ENCODE peak calls at places on chromosome 17, in six cellular contexts. U is neural progenitor cell; L is activated naive CD4-positive, alpha-beta T cell; E is cardiac fibroblast; H is NCI-H1436 treated with DMSO at 0.1 percent for 48 hours; D is T-helper 17 cell. Z is an unnamed sample.

GRCh38 chr17:17990282-17990681 is 17.6 kb downstream of the DRC3 start:
- DNase-seq in U (no peak), L (no peak), E (no peak), H (no peak), D (no peak), Z (no peak)

GRCh38 chr17:34241062-34241461 is 14.0 kb upstream of the CCL2 start:
- DNase-seq in U (no peak), L (no peak), E (peak), H (no peak), D (no peak), Z (no peak)

GRCh38 chr17:72097144-72097543 is 23.7 kb upstream of the SOX9 start:
- DNase-seq in U (no peak), L (no peak), E (no peak), H (no peak), D (no peak), Z (no peak)

GRCh38 chr17:50257574-50258224 is 16.6 kb upstream of the TMEM92 start:
- DNase-seq in U (no peak), L (no peak), E (no peak), H (no peak), D (no peak), Z (no peak)

GRCh38 chr17:15341966-15342365 is 569 bp upstream of the TEKT3 start:
- DNase-seq in U (no peak), L (no peak), E (no peak), H (no peak), D (no peak), Z (no peak)

GRCh38 chr17:68289473-68289872 is 1.5 kb downstream of the SLC16A6 start:
- DNase-seq in U (no peak), L (no peak), E (no peak), H (no peak), D (no peak), Z (no peak)

GRCh38 chr17:83071365-83071764 is 8.0 kb upstream of the METRNL start:
- DNase-seq in U (no peak), L (no peak), E (no peak), H (no peak), D (no peak), Z (no peak)

GRCh38 chr17:53122966-53123365 is 699.8 kb upstream of the KIF2B start:
- DNase-seq in U (no peak), L (no peak), E (no peak), H (no peak), D (no peak), Z (no peak)

GRCh38 chr17:81394831-81395599 is at the start of gene BAHCC1:
- DNase-seq in U (peak), L (peak), E (peak), H (peak), D (peak), Z (peak)

GRCh38 chr17:41639492-41640473 is 15.4 kb upstream of the KRT17 start:
- DNase-seq in U (no peak), L (no peak), E (peak), H (no peak), D (no peak), Z (no peak)

GRCh38 chr17:32487460-32488176 is 825 bp downstream of the CDK5R1 start:
- DNase-seq in U (peak), L (peak), E (peak), H (no peak), D (no peak), Z (no peak)

GRCh38 chr17:38590988-38591758 is 14.6 kb downstream of the SRCIN1 start:
- DNase-seq in U (peak), L (no peak), E (no peak), H (peak), D (no peak), Z (no peak)

GRCh38 chr17:56897646-56898424 is 16.0 kb downstream of the TRIM25 start:
- DNase-seq in U (no peak), L (no peak), E (no peak), H (no peak), D (no peak), Z (no peak)

GRCh38 chr17:1005361-1005946 is 8.5 kb downstream of the TIMM22 start:
- DNase-seq in U (no peak), L (no peak), E (peak), H (no peak), D (no peak), Z (peak)

GRCh38 chr17:39711851-39712250 is 12.0 kb downstream of the ERBB2 start:
- DNase-seq in U (no peak), L (no peak), E (no peak), H (no peak), D (no peak), Z (no peak)

GRCh38 chr17:16419929-16420271 is 4.5 kb downstream of the TRPV2 start:
- DNase-seq in U (no peak), L (no peak), E (peak), H (no peak), D (peak), Z (peak)

GRCh38 chr17:28712037-28712704 is 483 bp upstream of the PROCA1 start:
- DNase-seq in U (peak), L (peak), E (no peak), H (no peak), D (peak), Z (no peak)

GRCh38 chr17:16872836-16873653 is 98.9 kb downstream of the TNFRSF13B start:
- DNase-seq in U (peak), L (peak), E (peak), H (no peak), D (no peak), Z (no peak)

GRCh38 chr17:60079401-60079861 is 710 bp upstream of the HEATR6 start:
- DNase-seq in U (no peak), L (no peak), E (peak), H (no peak), D (no peak), Z (no peak)

GRCh38 chr17:32518856-32519768 is 32.3 kb downstream of the CDK5R1 start:
- DNase-seq in U (peak), L (peak), E (peak), H (peak), D (peak), Z (no peak)

GRCh38 chr17:8059131-8059530 is 20.3 kb downstream of the ALOX15B start:
- DNase-seq in U (no peak), L (no peak), E (no peak), H (no peak), D (no peak), Z (no peak)

GRCh38 chr17:59287887-59288286 is 43.6 kb upstream of the YPEL2 start:
- DNase-seq in U (no peak), L (no peak), E (peak), H (no peak), D (no peak), Z (no peak)

GRCh38 chr17:77884019-77884418 is 74.5 kb upstream of the TNRC6C start:
- DNase-seq in U (peak), L (no peak), E (no peak), H (peak), D (no peak), Z (no peak)

GRCh38 chr17:47204722-47205418 is 4.3 kb upstream of the MYL4 start:
- DNase-seq in U (no peak), L (no peak), E (peak), H (no peak), D (no peak), Z (no peak)

GRCh38 chr17:64630309-64631223 is 31.5 kb downstream of the SMURF2 start:
- DNase-seq in U (no peak), L (no peak), E (no peak), H (no peak), D (no peak), Z (no peak)

GRCh38 chr17:12070561-12070960 is 49.9 kb downstream of the MAP2K4 start:
- DNase-seq in U (no peak), L (no peak), E (peak), H (no peak), D (no peak), Z (peak)

GRCh38 chr17:4175921-4176802 is 33.2 kb downstream of the CYB5D2 start:
- DNase-seq in U (no peak), L (peak), E (no peak), H (no peak), D (peak), Z (peak)

GRCh38 chr17:49015179-49015923 is 18.2 kb downstream of the IGF2BP1 start:
- DNase-seq in U (no peak), L (no peak), E (no peak), H (no peak), D (no peak), Z (no peak)

GRCh38 chr17:5031365-5032082 is 3.7 kb downstream of the SLC52A1 start:
- DNase-seq in U (peak), L (peak), E (peak), H (peak), D (peak), Z (peak)

GRCh38 chr17:74742978-74743545 is 5.4 kb upstream of the NHERF1 start:
- DNase-seq in U (no peak), L (no peak), E (no peak), H (no peak), D (no peak), Z (no peak)

GRCh38 chr17:5126719-5127488 is 11.1 kb downstream of the USP6 start:
- DNase-seq in U (no peak), L (no peak), E (no peak), H (no peak), D (no peak), Z (no peak)